ENCODE peak calls at places on chromosomes 12 and 14, in five cellular contexts. W is frontal cortex, A is T-helper 2 cell, K is skeletal muscle cell, F is GM19239. T is an unnamed sample.
A peak's percentile ranks its signal among the peaks of the same experiment; 100 is the strongest.

GRCh38 chr12:30763053-30763452 is 8.3 kb upstream of the CAPRIN2 start:
- DNase-seq in W (no peak), A (no peak), K (no peak), F (no peak), T (no peak)

GRCh38 chr12:124678421-124678893 is 111.0 kb upstream of the NCOR2 start:
- DNase-seq in W (no peak), A (no peak), K (no peak), F (no peak), T (no peak)

GRCh38 chr12:78035913-78036658 is 205.4 kb downstream of the NAV3 start:
- DNase-seq in W (no peak), A (no peak), K (no peak), F (no peak), T (no peak)

GRCh38 chr14:45048385-45048784 is 35.5 kb upstream of the PRPF39 start:
- DNase-seq in W (no peak), A (no peak), K (no peak), F (no peak), T (no peak)

GRCh38 chr14:29037428-29037827 is 270.8 kb downstream of the FOXG1 start:
- DNase-seq in W (no peak), A (no peak), K (peak; percentile 41), F (no peak), T (no peak)

GRCh38 chr12:131604146-131604844 is 106.6 kb upstream of the SFSWAP start:
- DNase-seq in W (no peak), A (no peak), K (no peak), F (peak; percentile 59), T (no peak)

GRCh38 chr14:69093551-69094421 is 59.1 kb downstream of the DCAF5 start:
- DNase-seq in W (no peak), A (no peak), K (no peak), F (no peak), T (no peak)

GRCh38 chr12:122687091-122687490 is 16.1 kb downstream of the HCAR2 start:
- DNase-seq in W (no peak), A (no peak), K (no peak), F (no peak), T (peak; percentile 37)

GRCh38 chr12:22628228-22628627 is 3.3 kb downstream of the ETNK1 start:
- DNase-seq in W (no peak), A (no peak), K (no peak), F (no peak), T (no peak)